ENCODE peak calls at places on chromosomes 13 and 19, in six cellular contexts. F is keratinocyte, A is breast epithelium, T is pancreas, X is nephron progenitor cell, B is progenitor cell of endocrine pancreas. W is an unnamed sample.

GRCh38 chr13:93670858-93671257 is 444.3 kb downstream of the GPC6 start:
- DNase-seq in F (no peak), A (no peak), T (no peak), X (no peak), B (no peak), W (no peak)

GRCh38 chr19:45693168-45693788 is 812 bp downstream of the QPCTL start:
- DNase-seq in F (no peak), A (peak), T (peak), X (peak), B (peak), W (peak)

GRCh38 chr19:11106477-11106876 is 17.2 kb downstream of the LDLR start:
- DNase-seq in F (no peak), A (no peak), T (no peak), X (no peak), B (no peak), W (no peak)

GRCh38 chr13:99991013-99991805 is 9.6 kb downstream of the ZIC2 start:
- DNase-seq in F (no peak), A (no peak), T (no peak), X (peak), B (no peak), W (no peak)

GRCh38 chr13:64054306-64054705 is 2638.7 kb upstream of the PCDH20 start:
- DNase-seq in F (no peak), A (no peak), T (no peak), X (no peak), B (no peak), W (no peak)

GRCh38 chr13:80338781-80339577 is 1.9 kb downstream of the SPRY2 start:
- DNase-seq in F (no peak), A (peak), T (peak), X (peak), B (peak), W (no peak)

GRCh38 chr19:45477713-45478453 is 10.1 kb downstream of the FOSB start:
- DNase-seq in F (peak), A (no peak), T (no peak), X (no peak), B (no peak), W (no peak)

GRCh38 chr13:31699650-31700049 is 39.7 kb upstream of the RXFP2 start:
- DNase-seq in F (no peak), A (no peak), T (no peak), X (no peak), B (no peak), W (no peak)

GRCh38 chr13:81714513-81714912 is 1373.6 kb upstream of the SPRY2 start:
- DNase-seq in F (no peak), A (no peak), T (no peak), X (no peak), B (no peak), W (no peak)

GRCh38 chr13:24271611-24272451 is 37.5 kb upstream of the C1QTNF9 start:
- DNase-seq in F (no peak), A (peak), T (peak), X (no peak), B (no peak), W (no peak)

GRCh38 chr19:43527860-43528622 is 1.0 kb upstream of the ETHE1 start:
- DNase-seq in F (no peak), A (peak), T (no peak), X (no peak), B (no peak), W (no peak)

GRCh38 chr19:10655457-10656312 is 1.5 kb downstream of the ILF3 start:
- DNase-seq in F (no peak), A (no peak), T (no peak), X (peak), B (no peak), W (no peak)

GRCh38 chr13:113928701-113929627 is 44.9 kb downstream of the C13orf46 start:
- DNase-seq in F (no peak), A (peak), T (peak), X (no peak), B (no peak), W (no peak)

GRCh38 chr13:35781044-35781443 is 304.6 kb upstream of the MAB21L1 start:
- DNase-seq in F (no peak), A (no peak), T (no peak), X (no peak), B (no peak), W (no peak)

GRCh38 chr13:32031815-32032345 is 306 bp downstream of the FRY start:
- DNase-seq in F (no peak), A (no peak), T (no peak), X (no peak), B (no peak), W (no peak)

GRCh38 chr13:43877788-43878187 is 1.8 kb downstream of the CCDC122 start:
- DNase-seq in F (no peak), A (no peak), T (no peak), X (no peak), B (no peak), W (no peak)

GRCh38 chr13:34414616-34415015 is 527.5 kb upstream of the NBEA start:
- DNase-seq in F (no peak), A (no peak), T (no peak), X (no peak), B (no peak), W (no peak)

GRCh38 chr13:90336507-90336906 is 1011.0 kb upstream of the MIR17HG start:
- DNase-seq in F (no peak), A (no peak), T (no peak), X (no peak), B (no peak), W (no peak)

GRCh38 chr13:51524846-51525566 is 59.3 kb upstream of the WDFY2 start:
- DNase-seq in F (no peak), A (no peak), T (no peak), X (no peak), B (no peak), W (no peak)

GRCh38 chr19:5191091-5191490 is 149.5 kb downstream of the PTPRS start:
- DNase-seq in F (no peak), A (no peak), T (no peak), X (no peak), B (no peak), W (no peak)

GRCh38 chr13:22403144-22403543 is 732.3 kb downstream of the FGF9 start:
- DNase-seq in F (no peak), A (no peak), T (no peak), X (no peak), B (no peak), W (no peak)

GRCh38 chr19:32223595-32224370 is 121.6 kb upstream of the ZNF507 start:
- DNase-seq in F (no peak), A (no peak), T (no peak), X (no peak), B (no peak), W (no peak)

GRCh38 chr13:94305463-94305862 is 174.0 kb downstream of the DCT start:
- DNase-seq in F (peak), A (no peak), T (no peak), X (no peak), B (no peak), W (no peak)

GRCh38 chr13:27425151-27425917 is 915 bp downstream of the GTF3A start:
- DNase-seq in F (no peak), A (no peak), T (no peak), X (no peak), B (no peak), W (no peak)

GRCh38 chr19:35126624-35126959 is 8.3 kb downstream of the LGI4 start:
- DNase-seq in F (no peak), A (no peak), T (no peak), X (peak), B (no peak), W (no peak)

GRCh38 chr13:27281420-27281819 is 10.8 kb downstream of the RASL11A start:
- DNase-seq in F (no peak), A (no peak), T (no peak), X (no peak), B (no peak), W (no peak)

DNA sequence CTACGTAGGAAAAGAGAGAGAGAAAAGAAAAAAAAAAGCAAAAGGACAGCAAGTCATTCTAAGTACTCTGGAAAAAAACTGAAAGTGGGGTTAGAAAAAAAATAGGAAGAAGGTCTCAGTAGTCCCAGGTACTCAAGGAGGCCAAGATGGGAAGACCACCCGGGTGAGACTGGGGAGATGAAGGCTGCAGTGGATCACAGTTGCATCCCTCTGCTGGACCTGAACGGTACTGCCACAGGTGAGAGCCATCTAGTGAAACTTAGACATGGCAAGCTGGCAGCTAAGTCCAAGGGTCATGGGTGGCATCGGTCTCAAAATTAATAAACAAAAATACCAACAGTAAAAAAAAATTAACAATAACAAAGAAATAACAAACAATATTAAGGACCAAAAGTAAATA is 41.0 kb upstream of the ZNF91 start:
- DNase-seq in F (no peak), A (no peak), T (no peak), X (peak), B (no peak), W (no peak)
- TF ChIP-seq CTCF in F (peak), A (no peak), T (no peak), X (no peak), B (peak), W (no peak)

GRCh38 chr13:106133025-106133424 is 402.4 kb downstream of the EFNB2 start:
- DNase-seq in F (no peak), A (no peak), T (no peak), X (no peak), B (no peak), W (no peak)
- TF ChIP-seq CTCF in F (no peak), A (no peak), T (no peak), X (no peak), B (no peak), W (no peak)

GRCh38 chr19:18558595-18558994 is 925 bp downstream of the KXD1 start:
- DNase-seq in F (no peak), A (no peak), T (no peak), X (no peak), B (no peak), W (no peak)
- TF ChIP-seq CTCF in F (no peak), A (no peak), T (no peak), X (no peak), B (no peak), W (no peak)

GRCh38 chr19:19443902-19444693 is 38.6 kb downstream of the GATAD2A start:
- DNase-seq in F (no peak), A (no peak), T (no peak), X (no peak), B (no peak), W (no peak)
- TF ChIP-seq CTCF in F (no peak), A (no peak), T (no peak), X (no peak), B (no peak), W (no peak)

W was measured in D721Med.